ENCODE peak calls at places on chromosomes 4 and X, in nine cellular contexts. One of them, this sample, is unnamed.

GRCh38 chrX:27918799-27919198 is 62.5 kb downstream of the DCAF8L1 start:
- DNase-seq in stimulated activated CD8-positive, alpha-beta memory T cell treated with anti-CD3 and anti-CD28 coated beads, Interleukin-4, amount 100 ng/mL, for 1 hour: no peak
- DNase-seq in heart left ventricle: no peak
- DNase-seq in activated T-helper 1 cell treated with anti-CD3 and anti-CD28 coated beads, Interleukin-12 subunit alpha, Interleukin-12 subunit beta, Interleukin-2, Interleukin-4 antibody, amounts not matched to agents 30 ng/mL and 10 ng/mL and 1 ng/mL, durations not matched to agents 14 hours and 24 hours and 36 hours: no peak
- DNase-seq in AG04449: no peak
- DNase-seq in hypothalamus: no peak
- DNase-seq in A549: peak
- DNase-seq in cardiac muscle cell: peak
- DNase-seq in fibroblast of lung: peak
- DNase-seq in this sample: no peak

GRCh38 chr4:26326791-26327190 is 6.0 kb downstream of the RBPJ start:
- DNase-seq in stimulated activated CD8-positive, alpha-beta memory T cell treated with anti-CD3 and anti-CD28 coated beads, Interleukin-4, amount 100 ng/mL, for 1 hour: no peak
- DNase-seq in heart left ventricle: no peak
- DNase-seq in activated T-helper 1 cell treated with anti-CD3 and anti-CD28 coated beads, Interleukin-12 subunit alpha, Interleukin-12 subunit beta, Interleukin-2, Interleukin-4 antibody, amounts not matched to agents 30 ng/mL and 10 ng/mL and 1 ng/mL, durations not matched to agents 14 hours and 24 hours and 36 hours: no peak
- DNase-seq in AG04449: peak
- DNase-seq in hypothalamus: no peak
- DNase-seq in A549: no peak
- DNase-seq in cardiac muscle cell: peak
- DNase-seq in fibroblast of lung: peak
- DNase-seq in this sample: no peak

GRCh38 chrX:3250946-3251345 is 95.5 kb downstream of the MXRA5 start:
- DNase-seq in stimulated activated CD8-positive, alpha-beta memory T cell treated with anti-CD3 and anti-CD28 coated beads, Interleukin-4, amount 100 ng/mL, for 1 hour: no peak
- DNase-seq in heart left ventricle: no peak
- DNase-seq in activated T-helper 1 cell treated with anti-CD3 and anti-CD28 coated beads, Interleukin-12 subunit alpha, Interleukin-12 subunit beta, Interleukin-2, Interleukin-4 antibody, amounts not matched to agents 30 ng/mL and 10 ng/mL and 1 ng/mL, durations not matched to agents 14 hours and 24 hours and 36 hours: no peak
- DNase-seq in AG04449: no peak
- DNase-seq in hypothalamus: no peak
- DNase-seq in A549: no peak
- DNase-seq in cardiac muscle cell: peak
- DNase-seq in fibroblast of lung: peak
- DNase-seq in this sample: no peak

GRCh38 chrX:45381366-45381765 is 180.7 kb upstream of the DIPK2B start:
- DNase-seq in stimulated activated CD8-positive, alpha-beta memory T cell treated with anti-CD3 and anti-CD28 coated beads, Interleukin-4, amount 100 ng/mL, for 1 hour: no peak
- DNase-seq in heart left ventricle: no peak
- DNase-seq in activated T-helper 1 cell treated with anti-CD3 and anti-CD28 coated beads, Interleukin-12 subunit alpha, Interleukin-12 subunit beta, Interleukin-2, Interleukin-4 antibody, amounts not matched to agents 30 ng/mL and 10 ng/mL and 1 ng/mL, durations not matched to agents 14 hours and 24 hours and 36 hours: no peak
- DNase-seq in AG04449: no peak
- DNase-seq in hypothalamus: no peak
- DNase-seq in A549: no peak
- DNase-seq in cardiac muscle cell: no peak
- DNase-seq in fibroblast of lung: no peak
- DNase-seq in this sample: no peak

GRCh38 chrX:109684136-109684535 is 48.9 kb downstream of the ACSL4 start:
- DNase-seq in stimulated activated CD8-positive, alpha-beta memory T cell treated with anti-CD3 and anti-CD28 coated beads, Interleukin-4, amount 100 ng/mL, for 1 hour: no peak
- DNase-seq in heart left ventricle: no peak
- DNase-seq in activated T-helper 1 cell treated with anti-CD3 and anti-CD28 coated beads, Interleukin-12 subunit alpha, Interleukin-12 subunit beta, Interleukin-2, Interleukin-4 antibody, amounts not matched to agents 30 ng/mL and 10 ng/mL and 1 ng/mL, durations not matched to agents 14 hours and 24 hours and 36 hours: no peak
- DNase-seq in AG04449: no peak
- DNase-seq in hypothalamus: no peak
- DNase-seq in A549: no peak
- DNase-seq in cardiac muscle cell: peak
- DNase-seq in fibroblast of lung: peak
- DNase-seq in this sample: no peak

GRCh38 chrX:18676470-18676869 is 4.6 kb upstream of the RS1 start:
- DNase-seq in stimulated activated CD8-positive, alpha-beta memory T cell treated with anti-CD3 and anti-CD28 coated beads, Interleukin-4, amount 100 ng/mL, for 1 hour: no peak
- DNase-seq in heart left ventricle: no peak
- DNase-seq in activated T-helper 1 cell treated with anti-CD3 and anti-CD28 coated beads, Interleukin-12 subunit alpha, Interleukin-12 subunit beta, Interleukin-2, Interleukin-4 antibody, amounts not matched to agents 30 ng/mL and 10 ng/mL and 1 ng/mL, durations not matched to agents 14 hours and 24 hours and 36 hours: no peak
- DNase-seq in AG04449: no peak
- DNase-seq in hypothalamus: no peak
- DNase-seq in A549: peak
- DNase-seq in cardiac muscle cell: peak
- DNase-seq in fibroblast of lung: peak
- DNase-seq in this sample: no peak

GRCh38 chr4:87910795-87911194 is 64.7 kb upstream of the SPP1 start:
- DNase-seq in stimulated activated CD8-positive, alpha-beta memory T cell treated with anti-CD3 and anti-CD28 coated beads, Interleukin-4, amount 100 ng/mL, for 1 hour: no peak
- DNase-seq in heart left ventricle: no peak
- DNase-seq in activated T-helper 1 cell treated with anti-CD3 and anti-CD28 coated beads, Interleukin-12 subunit alpha, Interleukin-12 subunit beta, Interleukin-2, Interleukin-4 antibody, amounts not matched to agents 30 ng/mL and 10 ng/mL and 1 ng/mL, durations not matched to agents 14 hours and 24 hours and 36 hours: no peak
- DNase-seq in AG04449: no peak
- DNase-seq in hypothalamus: peak
- DNase-seq in A549: no peak
- DNase-seq in cardiac muscle cell: no peak
- DNase-seq in fibroblast of lung: no peak
- DNase-seq in this sample: no peak

GRCh38 chrX:120262781-120263719 is 12.4 kb downstream of the ZBTB33 start:
- DNase-seq in stimulated activated CD8-positive, alpha-beta memory T cell treated with anti-CD3 and anti-CD28 coated beads, Interleukin-4, amount 100 ng/mL, for 1 hour: no peak
- DNase-seq in heart left ventricle: no peak
- DNase-seq in activated T-helper 1 cell treated with anti-CD3 and anti-CD28 coated beads, Interleukin-12 subunit alpha, Interleukin-12 subunit beta, Interleukin-2, Interleukin-4 antibody, amounts not matched to agents 30 ng/mL and 10 ng/mL and 1 ng/mL, durations not matched to agents 14 hours and 24 hours and 36 hours: no peak
- DNase-seq in AG04449: no peak
- DNase-seq in hypothalamus: peak
- DNase-seq in A549: no peak
- DNase-seq in cardiac muscle cell: no peak
- DNase-seq in fibroblast of lung: no peak
- DNase-seq in this sample: no peak

This sample was measured in cortex of kidney.